ENCODE peak calls at places on chromosomes 11 and 22, in four cellular contexts. N, V, T and A are unnamed samples.

GRCh38 chr22:36455571-36456458 is 25.6 kb downstream of the TXN2 start:
- DNase-seq in N (no peak), T (peak; percentile 91), V (no peak), A (no peak)

GRCh38 chr11:94400839-94401772 is at the start of gene GPR83:
- DNase-seq in T (peak; percentile 73), V (peak; percentile 12), N (peak; percentile 22), A (no peak)

GRCh38 chr11:20000393-20001134 is 159.7 kb downstream of the DBX1 start:
- DNase-seq in T (peak; percentile 94), N (peak; percentile 70), V (no peak), A (no peak)

GRCh38 chr11:78909386-78909785 is 334.7 kb upstream of the NARS2 start:
- DNase-seq in T (no peak), N (no peak), V (no peak), A (no peak)

GRCh38 chr11:10982695-10983492 is 125.0 kb upstream of the ZBED5 start:
- DNase-seq in V (no peak), N (no peak), T (peak; percentile 3), A (no peak)

GRCh38 chr11:41175304-41175972 is 284.0 kb downstream of the LRRC4C start:
- DNase-seq in T (no peak), V (no peak), N (no peak), A (no peak)

GRCh38 chr11:109729761-109730160 is 307.8 kb downstream of the C11orf87 start:
- DNase-seq in N (no peak), V (no peak), T (no peak), A (no peak)

GRCh38 chr11:10669258-10670033 is 24.1 kb downstream of the IRAG1 start:
- DNase-seq in T (no peak), N (no peak), V (peak; percentile 71), A (no peak)

GRCh38 chr11:119717839-119718534 is 11.0 kb downstream of the NECTIN1 start:
- DNase-seq in N (no peak), V (no peak), T (no peak), A (no peak)

GRCh38 chr11:35272391-35272821 is 133.4 kb downstream of the CD44 start:
- DNase-seq in V (no peak), N (no peak), T (no peak), A (no peak)

GRCh38 chr22:29738118-29738815 is 18.5 kb downstream of the CABP7 start:
- DNase-seq in T (no peak), V (no peak), N (no peak), A (no peak)

GRCh38 chr11:93729129-93729616 is 12.1 kb downstream of the TAF1D start:
- DNase-seq in T (no peak), N (no peak), V (no peak), A (no peak)

GRCh38 chr22:31096637-31097274 is 10.6 kb downstream of the SELENOM start:
- DNase-seq in T (no peak), V (no peak), N (no peak), A (no peak)

GRCh38 chr22:31615940-31616314 is 46.1 kb downstream of the PISD start:
- DNase-seq in V (no peak), T (no peak), N (no peak), A (no peak)

GRCh38 chr22:38964989-38965388 is 7.6 kb downstream of the APOBEC3A start:
- DNase-seq in T (peak; percentile 78), N (no peak), V (no peak), A (no peak)

GRCh38 chr11:33722579-33723234 is 13.5 kb downstream of the CD59 start:
- DNase-seq in V (peak; percentile 75), N (no peak), T (no peak), A (no peak)

GRCh38 chr22:20404881-20405280 is 10.9 kb downstream of the ZNF74 start:
- DNase-seq in N (no peak), T (no peak), V (no peak), A (no peak)

GRCh38 chr11:83206771-83207413 is 13.4 kb downstream of the ANKRD42 start:
- DNase-seq in N (no peak), T (no peak), V (no peak), A (no peak)

GRCh38 chr11:125929445-125930075 is 16.3 kb upstream of the VSIG10L2 start:
- DNase-seq in T (no peak), V (no peak), N (no peak), A (no peak)

GRCh38 chr11:118202599-118203422 is 22.0 kb downstream of the JAML start:
- DNase-seq in N (no peak), T (no peak), V (no peak), A (no peak)

GRCh38 chr11:18669629-18670162 is 28.9 kb upstream of the TMEM86A start:
- DNase-seq in T (no peak), V (no peak), N (no peak), A (no peak)